ENCODE peak calls at places on chromosomes 7 and 10, in seven cellular contexts. H, E, B, N, R, L and I are unnamed samples.

GRCh38 chr10:14653271-14654161 is 121.2 kb downstream of the FAM107B start:
- DNase-seq in H (peak; percentile 82), E (peak; percentile 82), B (peak; percentile 87), N (no peak), R (no peak), L (no peak), I (peak; percentile 54)

GRCh38 chr10:32139223-32140073 is 83.2 kb upstream of the KIF5B start:
- DNase-seq in H (peak; percentile 88), E (peak; percentile 57), B (peak; percentile 95), N (peak; percentile 92), R (peak; percentile 91), L (peak; percentile 47), I (peak; percentile 89)

GRCh38 chr10:11014671-11015141 is 3.0 kb upstream of the CELF2 start:
- DNase-seq in H (no peak), E (peak; percentile 28), B (no peak), N (peak; percentile 56), R (peak; percentile 73), L (no peak), I (no peak)

GRCh38 chr10:10644317-10645111 is 373.2 kb upstream of the CELF2 start:
- DNase-seq in H (no peak), E (no peak), B (peak; percentile 35), N (no peak), R (peak; percentile 35), L (no peak), I (no peak)

GRCh38 chr10:24272374-24272773 is 63.4 kb downstream of the KIAA1217 start:
- DNase-seq in H (peak; percentile 10), E (no peak), B (no peak), N (no peak), R (no peak), L (no peak), I (no peak)

GRCh38 chr10:77333610-77334340 is 303.8 kb downstream of the KCNMA1 start:
- DNase-seq in H (no peak), E (no peak), B (no peak), N (no peak), R (no peak), L (no peak), I (no peak)

GRCh38 chr7:142002179-142002578 is 6.5 kb downstream of the MGAM start:
- DNase-seq in H (no peak), E (no peak), B (no peak), N (no peak), R (no peak), L (no peak), I (no peak)

GRCh38 chr10:86387221-86387794 is 20.7 kb upstream of the GRID1 start:
- DNase-seq in H (no peak), E (peak; percentile 39), B (no peak), N (no peak), R (no peak), L (no peak), I (peak; percentile 64)

GRCh38 chr10:44960482-44961230 is 1.1 kb downstream of the RASSF4 start:
- DNase-seq in H (no peak), E (no peak), B (no peak), N (no peak), R (peak; percentile 31), L (no peak), I (peak; percentile 18)

GRCh38 chr10:36766921-36767320 is 358.5 kb upstream of the ANKRD30A start:
- DNase-seq in H (no peak), E (peak; percentile 39), B (no peak), N (no peak), R (no peak), L (no peak), I (no peak)

GRCh38 chr7:69395072-69395714 is 203.1 kb upstream of the AUTS2 start:
- DNase-seq in H (no peak), E (no peak), B (peak; percentile 94), N (no peak), R (peak; percentile 30), L (no peak), I (no peak)

GRCh38 chr10:37816290-37816689 is 41.1 kb downstream of the ZNF248 start:
- DNase-seq in H (no peak), E (no peak), B (no peak), N (no peak), R (no peak), L (no peak), I (no peak)

GRCh38 chr10:67296926-67297325 is 371.1 kb downstream of the LRRTM3 start:
- DNase-seq in H (no peak), E (no peak), B (no peak), N (no peak), R (no peak), L (no peak), I (no peak)

GRCh38 chr10:1366811-1367425 is 310.7 kb downstream of the WDR37 start:
- DNase-seq in H (no peak), E (no peak), B (no peak), N (no peak), R (no peak), L (no peak), I (peak; percentile 19)

GRCh38 chr10:68428396-68428795 is 21.3 kb upstream of the RUFY2 start:
- DNase-seq in H (no peak), E (no peak), B (no peak), N (no peak), R (no peak), L (no peak), I (no peak)

GRCh38 chr7:157830331-157830730 is 493.5 kb downstream of the DNAJB6 start:
- DNase-seq in H (no peak), E (no peak), B (no peak), N (peak; percentile 58), R (peak; percentile 14), L (no peak), I (no peak)

GRCh38 chr10:17406036-17406834 is 48.2 kb downstream of the ST8SIA6 start:
- DNase-seq in H (peak; percentile 54), E (peak; percentile 31), B (no peak), N (no peak), R (no peak), L (no peak), I (no peak)

GRCh38 chr10:78255796-78256638 is 222.4 kb downstream of the RPS24 start:
- DNase-seq in H (no peak), E (no peak), B (peak; percentile 96), N (no peak), R (peak; percentile 56), L (no peak), I (no peak)

GRCh38 chr10:11113156-11113555 is 95.5 kb downstream of the CELF2 start:
- DNase-seq in H (no peak), E (no peak), B (no peak), N (no peak), R (no peak), L (no peak), I (no peak)

DNA sequence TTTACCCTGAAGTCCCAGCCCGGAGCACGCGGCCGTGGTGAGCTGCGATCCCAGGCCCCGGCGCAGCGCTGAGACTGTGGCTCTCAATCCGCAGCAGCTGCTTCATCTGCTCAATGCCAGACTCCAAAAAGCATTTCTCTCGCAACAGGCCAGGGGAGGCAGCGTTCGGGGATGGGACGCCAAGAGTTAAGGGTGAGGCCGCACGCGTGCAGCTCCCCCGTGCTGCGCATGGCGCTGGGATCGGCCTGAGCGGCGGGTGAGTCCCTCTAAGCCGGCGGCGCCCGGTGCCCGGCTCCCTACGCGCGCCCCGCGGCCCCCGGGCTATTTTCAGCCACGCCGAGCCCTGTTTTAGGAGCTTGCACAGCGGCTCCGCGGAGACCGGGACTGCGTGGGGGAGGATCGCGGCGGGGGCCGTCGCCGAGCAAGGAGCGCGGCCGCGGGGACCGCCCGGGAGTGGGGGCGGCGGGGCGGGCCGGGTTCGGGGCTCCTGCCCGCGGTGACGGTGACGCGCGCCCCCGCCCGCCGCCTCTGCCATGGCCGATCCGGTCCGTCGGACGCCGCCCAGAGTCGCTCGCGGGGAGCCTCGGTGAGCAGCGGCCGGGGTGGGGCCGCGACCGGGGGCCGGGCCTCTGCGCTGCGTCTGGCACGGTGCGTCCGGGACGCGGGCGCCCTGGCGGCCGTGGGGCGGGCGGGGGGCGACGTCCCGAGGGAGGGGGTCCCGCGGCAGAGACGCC is 29.4 kb upstream of the JAKMIP3 start:
- DNase-seq in H (peak; percentile 69), E (peak; percentile 70), B (peak; percentile 45), N (peak; percentile 66), R (peak; percentile 39), L (peak; percentile 77), I (peak; percentile 88)
- H3K4me3 ChIP-seq in H (peak overlapping the region; percentile 65), E (peak overlapping the region; percentile 47), B (peak overlapping the region; percentile 39), N (peak overlapping the region; percentile 32), R (peak overlapping the region; percentile 45), L (peak overlapping the region; percentile 48), I (peak overlapping the region; percentile 49)

GRCh38 chr10:71472912-71473311 is 76.2 kb downstream of the CDH23 start:
- DNase-seq in H (no peak), E (no peak), B (no peak), N (no peak), R (no peak), L (no peak), I (no peak)
- H3K36me3 ChIP-seq in H (no peaks in the 10 kb centered on the region), E (no peaks in the 10 kb centered on the region), B (no peaks in the 10 kb centered on the region), N (no peaks in the 10 kb centered on the region), R (no peaks in the 10 kb centered on the region), L (no peaks in the 10 kb centered on the region), I (no peaks in the 10 kb centered on the region)

DNA sequence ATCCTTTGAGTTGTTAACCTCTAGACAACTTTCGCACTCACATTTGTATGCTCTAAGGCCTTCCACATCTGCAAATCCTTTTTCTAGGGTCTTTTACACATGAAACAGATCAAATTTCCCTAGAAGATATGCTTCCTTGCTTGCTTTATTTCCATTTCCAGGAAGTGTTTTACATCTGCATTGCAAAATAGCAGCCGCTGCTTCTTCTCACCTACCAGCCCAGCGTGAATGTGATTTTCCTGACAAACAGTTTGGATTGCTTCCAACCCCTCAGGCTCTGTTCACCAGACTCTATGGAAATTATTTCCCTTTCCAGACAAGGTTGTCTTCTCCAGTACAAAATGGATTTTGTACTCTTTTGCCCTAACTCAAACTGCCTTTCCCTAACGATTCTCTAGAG is 50.9 kb upstream of the PAPSS2 start:
- DNase-seq in H (peak; percentile 25), E (no peak), B (peak; percentile 47), N (no peak), R (no peak), L (no peak), I (no peak)
- H3K4me3 ChIP-seq in H (no peak overlapping the region), E (no peak overlapping the region), B (no peak overlapping the region), N (no peak overlapping the region), R (no peak overlapping the region), L (no peak overlapping the region), I (no peak overlapping the region)

GRCh38 chr7:148799893-148800545 is 84.1 kb downstream of the EZH2 start:
- DNase-seq in H (peak; percentile 65), E (no peak), B (no peak), N (no peak), R (no peak), L (no peak), I (peak; percentile 75)

GRCh38 chr7:148800677-148801076 is 83.4 kb downstream of the EZH2 start:
- DNase-seq in H (peak; percentile 34), E (no peak), B (no peak), N (no peak), R (no peak), L (no peak), I (peak; percentile 50)

GRCh38 chr7:148804343-148805234 is 79.5 kb downstream of the EZH2 start:
- DNase-seq in H (no peak), E (no peak), B (no peak), N (no peak), R (no peak), L (no peak), I (no peak)

GRCh38 chr7:148802101-148802493 is 82.0 kb downstream of the EZH2 start:
- DNase-seq in H (no peak), E (no peak), B (no peak), N (no peak), R (no peak), L (no peak), I (no peak)

DNA sequence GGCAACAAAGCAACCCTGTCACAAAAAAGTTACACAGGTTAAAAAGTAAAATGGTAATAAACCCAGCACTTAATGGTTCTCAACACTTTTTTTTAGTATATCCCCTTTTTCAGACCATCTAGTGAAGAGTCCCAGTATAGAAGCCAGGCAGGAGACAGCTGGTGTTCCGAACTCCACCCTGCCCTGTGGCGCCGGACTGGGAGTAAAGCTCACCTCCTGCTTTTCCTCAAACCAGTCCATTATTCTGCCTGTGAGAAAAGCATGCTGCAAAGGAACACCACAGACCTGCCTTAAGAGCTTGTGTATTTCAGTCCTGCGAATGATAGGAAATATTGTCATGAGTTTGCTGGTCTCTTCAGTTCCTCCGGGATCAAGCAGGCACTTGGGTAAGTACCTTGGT is 81.0 kb downstream of the EZH2 start:
- DNase-seq in H (no peak), E (no peak), B (no peak), N (no peak), R (no peak), L (no peak), I (no peak)
- H3K36me3 ChIP-seq in H (peaks cover 18% of the 10 kb centered on the region), E (peaks cover 13% of the 10 kb centered on the region), B (peaks cover 33% of the 10 kb centered on the region), N (peaks cover 45% of the 10 kb centered on the region), R (peaks cover 71% of the 10 kb centered on the region), L (peaks cover 26% of the 10 kb centered on the region), I (peaks cover 24% of the 10 kb centered on the region)